ENCODE peak calls at places on chromosomes 3 and 15, in six cellular contexts. One of them, this sample, is unnamed.

GRCh38 chr3:5698851-5699250 is 511.3 kb downstream of the EDEM1 start:
- DNase-seq in CD4-positive, alpha-beta T cell: no peak
- DNase-seq in left cardiac atrium: no peak
- DNase-seq in G401: no peak
- DNase-seq in left ventricle myocardium superior: no peak
- DNase-seq in T follicular helper cell: no peak
- DNase-seq in this sample: no peak

GRCh38 chr3:30664449-30664848 is 58.0 kb downstream of the TGFBR2 start:
- DNase-seq in left cardiac atrium: no peak
- DNase-seq in G401: no peak
- DNase-seq in left ventricle myocardium superior: peak; percentile 43
- DNase-seq in T follicular helper cell: no peak
- DNase-seq in CD4-positive, alpha-beta T cell: peak; percentile 46
- DNase-seq in this sample: no peak

GRCh38 chr3:61778095-61778494 is 216.7 kb downstream of the PTPRG start:
- DNase-seq in left cardiac atrium: no peak
- DNase-seq in CD4-positive, alpha-beta T cell: no peak
- DNase-seq in left ventricle myocardium superior: no peak
- DNase-seq in T follicular helper cell: no peak
- DNase-seq in G401: no peak
- DNase-seq in this sample: no peak

GRCh38 chr15:39530446-39531342 is 50.2 kb upstream of the THBS1 start:
- DNase-seq in G401: no peak
- DNase-seq in left cardiac atrium: no peak
- DNase-seq in CD4-positive, alpha-beta T cell: no peak
- DNase-seq in left ventricle myocardium superior: no peak
- DNase-seq in T follicular helper cell: no peak
- DNase-seq in this sample: peak; percentile 70

GRCh38 chr3:42843730-42844713 is 31.7 kb downstream of the CYP8B1 start:
- DNase-seq in CD4-positive, alpha-beta T cell: no peak
- DNase-seq in left cardiac atrium: peak; percentile 40
- DNase-seq in left ventricle myocardium superior: peak; percentile 35
- DNase-seq in G401: no peak
- DNase-seq in T follicular helper cell: no peak
- DNase-seq in this sample: no peak

GRCh38 chr3:143975549-143976152 is 4.0 kb downstream of the DIPK2A start:
- DNase-seq in CD4-positive, alpha-beta T cell: no peak
- DNase-seq in left cardiac atrium: no peak
- DNase-seq in G401: peak; percentile 79
- DNase-seq in T follicular helper cell: no peak
- DNase-seq in left ventricle myocardium superior: no peak
- DNase-seq in this sample: peak; percentile 65

GRCh38 chr15:56991017-56991416 is 72.6 kb downstream of the TCF12 start:
- DNase-seq in left ventricle myocardium superior: no peak
- DNase-seq in left cardiac atrium: no peak
- DNase-seq in T follicular helper cell: no peak
- DNase-seq in G401: no peak
- DNase-seq in CD4-positive, alpha-beta T cell: no peak
- DNase-seq in this sample: no peak

GRCh38 chr3:38598791-38599190 is 50.7 kb downstream of the SCN5A start:
- DNase-seq in G401: no peak
- DNase-seq in left ventricle myocardium superior: no peak
- DNase-seq in left cardiac atrium: no peak
- DNase-seq in T follicular helper cell: no peak
- DNase-seq in CD4-positive, alpha-beta T cell: no peak
- DNase-seq in this sample: no peak

GRCh38 chr15:78007965-78008886 is 69.3 kb downstream of the TBC1D2B start:
- DNase-seq in G401: peak; percentile 44
- DNase-seq in CD4-positive, alpha-beta T cell: no peak
- DNase-seq in T follicular helper cell: no peak
- DNase-seq in left ventricle myocardium superior: peak; percentile 88
- DNase-seq in left cardiac atrium: peak; percentile 86
- DNase-seq in this sample: peak; percentile 86

GRCh38 chr3:146503459-146504202 is 34.3 kb upstream of the PLSCR2 start:
- DNase-seq in left ventricle myocardium superior: no peak
- DNase-seq in CD4-positive, alpha-beta T cell: no peak
- DNase-seq in G401: no peak
- DNase-seq in T follicular helper cell: no peak
- DNase-seq in left cardiac atrium: no peak
- DNase-seq in this sample: peak; percentile 94

GRCh38 chr15:88871313-88871712 is 24.0 kb downstream of the HAPLN3 start:
- DNase-seq in CD4-positive, alpha-beta T cell: no peak
- DNase-seq in T follicular helper cell: no peak
- DNase-seq in left ventricle myocardium superior: no peak
- DNase-seq in left cardiac atrium: no peak
- DNase-seq in G401: no peak
- DNase-seq in this sample: no peak

GRCh38 chr3:46847744-46848143 is 15.5 kb downstream of the MYL3 start:
- DNase-seq in CD4-positive, alpha-beta T cell: no peak
- DNase-seq in left ventricle myocardium superior: peak; percentile 22
- DNase-seq in G401: no peak
- DNase-seq in left cardiac atrium: no peak
- DNase-seq in T follicular helper cell: no peak
- DNase-seq in this sample: no peak

GRCh38 chr15:27025411-27026051 is 54.5 kb downstream of the GABRG3 start:
- DNase-seq in CD4-positive, alpha-beta T cell: no peak
- DNase-seq in T follicular helper cell: no peak
- DNase-seq in left cardiac atrium: no peak
- DNase-seq in G401: no peak
- DNase-seq in left ventricle myocardium superior: no peak
- DNase-seq in this sample: no peak

GRCh38 chr3:73365756-73366397 is 258.9 kb downstream of the PDZRN3 start:
- DNase-seq in G401: peak; percentile 7
- DNase-seq in left cardiac atrium: peak; percentile 74
- DNase-seq in T follicular helper cell: no peak
- DNase-seq in CD4-positive, alpha-beta T cell: no peak
- DNase-seq in left ventricle myocardium superior: peak; percentile 79
- DNase-seq in this sample: peak; percentile 70

This sample was measured in AG10803.